ENCODE peak calls at places on chromosome 19, in seven cellular contexts. O is ascending aorta; C is HCEC 1CT; Y is A549; D is astrocyte of the spinal cord; Q is effector CD4-positive, alpha-beta T cell; U is neuronal stem cell. F is an unnamed sample.

GRCh38 chr19:50167314-50167721 is 4.2 kb upstream of the IZUMO2 start:
- DNase-seq in O (no peak), C (no peak), Y (no peak), D (no peak), Q (no peak), U (peak; percentile 56), F (no peak)

GRCh38 chr19:4744451-4745170 is 21.0 kb upstream of the DPP9 start:
- DNase-seq in O (no peak), C (peak; percentile 92), Y (peak; percentile 52), D (peak; percentile 69), Q (no peak), U (no peak), F (no peak)

GRCh38 chr19:41421314-41421713 is 5.9 kb downstream of the B3GNT8 start:
- DNase-seq in O (no peak), C (no peak), Y (no peak), D (no peak), Q (no peak), U (no peak), F (no peak)

GRCh38 chr19:46787331-46788100 is 878 bp downstream of the SLC1A5 start:
- DNase-seq in O (peak; percentile 76), C (peak; percentile 58), Y (peak; percentile 79), D (peak; percentile 67), Q (peak; percentile 20), U (peak; percentile 52), F (no peak)

GRCh38 chr19:3723883-3724282 is 15.7 kb downstream of the TJP3 start:
- DNase-seq in O (no peak), C (no peak), Y (no peak), D (no peak), Q (no peak), U (no peak), F (no peak)

GRCh38 chr19:33279430-33280350 is 22.6 kb downstream of the CEBPA start:
- DNase-seq in O (no peak), C (no peak), Y (no peak), D (no peak), Q (no peak), U (no peak), F (no peak)

GRCh38 chr19:18044825-18045304 is 36.9 kb downstream of the ARRDC2 start:
- DNase-seq in O (peak; percentile 85), C (peak; percentile 43), Y (peak; percentile 27), D (peak; percentile 65), Q (peak; percentile 77), U (no peak), F (peak; percentile 11)

GRCh38 chr19:13937479-13938360 is 497 bp downstream of the PODNL1 start:
- DNase-seq in O (no peak), C (no peak), Y (no peak), D (no peak), Q (no peak), U (no peak), F (no peak)

GRCh38 chr19:6021878-6022569 is 44.1 kb upstream of the RANBP3 start:
- DNase-seq in O (peak; percentile 78), C (peak; percentile 55), Y (peak; percentile 66), D (peak; percentile 68), Q (peak; percentile 77), U (peak; percentile 87), F (peak; percentile 72)

GRCh38 chr19:45293682-45294081 is 29.0 kb downstream of the CKM start:
- DNase-seq in O (no peak), C (no peak), Y (no peak), D (no peak), Q (no peak), U (no peak), F (no peak)

GRCh38 chr19:5719274-5719960 is 529 bp downstream of the LONP1 start:
- DNase-seq in O (no peak), C (no peak), Y (no peak), D (no peak), Q (peak; percentile 37), U (no peak), F (no peak)

GRCh38 chr19:16068696-16069259 is 7.5 kb upstream of the TPM4 start:
- DNase-seq in O (no peak), C (peak; percentile 30), Y (no peak), D (no peak), Q (no peak), U (no peak), F (no peak)

GRCh38 chr19:35153701-35154534 is 617 bp upstream of the FXYD5 start:
- DNase-seq in O (no peak), C (peak; percentile 48), Y (peak; percentile 71), D (no peak), Q (peak; percentile 65), U (no peak), F (peak; percentile 87)

GRCh38 chr19:2385053-2385721 is 25.1 kb downstream of the TMPRSS9 start:
- DNase-seq in O (no peak), C (peak; percentile 63), Y (peak; percentile 84), D (peak; percentile 71), Q (no peak), U (no peak), F (peak; percentile 86)

GRCh38 chr19:488505-489417 is 7.5 kb upstream of the MADCAM1 start:
- DNase-seq in O (peak; percentile 96), C (peak; percentile 94), Y (peak; percentile 93), D (peak; percentile 95), Q (peak; percentile 90), U (peak; percentile 92), F (peak; percentile 99)

GRCh38 chr19:15379996-15380647 is 535 bp upstream of the AKAP8 start:
- DNase-seq in O (peak; percentile 73), C (peak; percentile 13), Y (peak; percentile 74), D (peak; percentile 34), Q (no peak), U (no peak), F (no peak)

GRCh38 chr19:50724522-50725217 is 1.5 kb downstream of the CLEC11A start:
- DNase-seq in O (peak; percentile 96), C (peak; percentile 99), Y (peak; percentile 100), D (peak; percentile 98), Q (peak; percentile 73), U (peak; percentile 100), F (peak; percentile 84)

GRCh38 chr19:7258840-7259395 is 35.3 kb downstream of the INSR start:
- DNase-seq in O (no peak), C (no peak), Y (no peak), D (no peak), Q (no peak), U (no peak), F (no peak)

GRCh38 chr19:28466107-28467045 is 746.6 kb downstream of the UQCRFS1 start:
- DNase-seq in O (no peak), C (no peak), Y (peak; percentile 66), D (peak; percentile 27), Q (peak; percentile 5), U (peak; percentile 64), F (no peak)

GRCh38 chr19:3620817-3621547 is 5.6 kb downstream of the CACTIN start:
- DNase-seq in O (no peak), C (no peak), Y (no peak), D (no peak), Q (no peak), U (no peak), F (no peak)

GRCh38 chr19:41808663-41809566 is 12.5 kb downstream of the CEACAM3 start:
- DNase-seq in O (no peak), C (no peak), Y (no peak), D (no peak), Q (no peak), U (no peak), F (no peak)

GRCh38 chr19:41702208-41702651 is 6.2 kb upstream of the CEACAM5 start:
- DNase-seq in O (no peak), C (peak; percentile 37), Y (peak; percentile 85), D (peak; percentile 1), Q (no peak), U (no peak), F (no peak)